ENCODE peak calls at places on chromosomes 6 and 20, in four cellular contexts. I is psoas muscle, L is cardiac muscle cell, F is heart right ventricle. M is an unnamed sample.
A peak's percentile ranks its signal among the peaks of the same experiment; 100 is the strongest.

GRCh38 chr20:49660912-49661311 is 52.8 kb downstream of the B4GALT5 start:
- DNase-seq in I (no peak), L (no peak), F (no peak), M (no peak)

GRCh38 chr20:64228751-64229518 is 26.6 kb upstream of the PCMTD2 start:
- DNase-seq in I (peak; percentile 34), L (no peak), F (no peak), M (no peak)

GRCh38 chr20:16280219-16280618 is 293.0 kb downstream of the KIF16B start:
- DNase-seq in I (no peak), L (no peak), F (no peak), M (peak; percentile 19)

GRCh38 chr6:51299649-51300380 is 481.1 kb downstream of the TFAP2B start:
- DNase-seq in I (no peak), L (no peak), F (no peak), M (no peak)

GRCh38 chr6:38404900-38405556 is 234.7 kb downstream of the BTBD9 start:
- DNase-seq in I (no peak), L (peak; percentile 25), F (no peak), M (no peak)

GRCh38 chr6:113560908-113561307 is 296.2 kb upstream of the MARCKS start:
- DNase-seq in I (no peak), L (peak; percentile 65), F (no peak), M (no peak)

GRCh38 chr6:137849076-137849708 is 17.9 kb upstream of the TNFAIP3 start:
- DNase-seq in I (no peak), L (peak; percentile 49), F (no peak), M (no peak)

GRCh38 chr6:27297857-27298730 is 14.0 kb downstream of the POM121L2 start:
- DNase-seq in I (no peak), L (peak; percentile 52), F (no peak), M (no peak)

GRCh38 chr6:125835221-125835744 is 44.5 kb downstream of the NCOA7 start:
- DNase-seq in I (peak; percentile 47), L (peak; percentile 95), F (no peak), M (peak; percentile 44)

GRCh38 chr6:139329224-139329623 is 37.4 kb upstream of the TXLNB start:
- DNase-seq in I (no peak), L (no peak), F (no peak), M (no peak)

GRCh38 chr6:168528457-168529095 is 87.6 kb downstream of the SMOC2 start:
- DNase-seq in I (no peak), L (peak; percentile 32), F (no peak), M (no peak)

GRCh38 chr6:145486306-145486705 is 249.0 kb downstream of the EPM2A start:
- DNase-seq in I (no peak), L (no peak), F (no peak), M (no peak)

GRCh38 chr20:19975436-19975799 is 41.7 kb upstream of the NAA20 start:
- DNase-seq in I (peak; percentile 60), L (peak; percentile 52), F (peak; percentile 40), M (peak; percentile 53)
- H3K4me1 ChIP-seq in I (peaks cover 73% of the 10 kb centered on the region), L (peaks cover 51% of the 10 kb centered on the region), F (peaks cover 64% of the 10 kb centered on the region), M (peaks cover 19% of the 10 kb centered on the region)

DNA sequence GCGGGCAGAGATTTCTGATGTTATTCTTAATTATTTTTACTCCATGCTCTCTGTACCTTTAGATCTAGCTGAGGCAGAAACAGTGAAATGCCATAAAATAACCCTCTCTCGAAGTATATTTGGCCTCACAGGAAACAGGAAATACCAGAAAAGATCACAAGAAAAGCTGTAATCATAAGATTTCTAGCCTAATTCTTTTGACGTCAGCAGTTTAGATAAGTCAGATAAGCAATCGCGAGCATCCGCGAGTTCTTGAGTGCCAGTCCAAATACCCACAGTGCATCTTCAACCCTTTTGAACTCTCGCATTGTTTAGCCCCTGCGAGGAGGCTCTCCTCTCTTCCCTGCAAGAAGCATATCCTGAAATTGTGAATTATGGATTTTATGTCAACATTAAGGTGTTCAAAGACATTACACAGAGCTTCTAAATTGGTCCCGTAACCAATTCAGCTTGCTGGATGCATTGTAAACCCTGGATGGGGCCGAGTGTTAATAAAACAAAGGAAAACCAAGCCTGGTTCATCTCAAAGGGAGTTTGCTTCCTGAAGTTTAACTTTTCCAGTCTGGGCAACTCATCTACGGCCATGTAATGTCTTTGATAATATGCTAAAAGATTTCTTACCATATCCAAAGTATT is 198.9 kb downstream of the MTFR2 start:
- DNase-seq in I (no peak), L (peak; percentile 82), F (peak; percentile 26), M (no peak)
- H3K4me3 ChIP-seq in I (no peak overlapping the region), L (no peak overlapping the region), F (no peak overlapping the region), M (no peak overlapping the region)

DNA sequence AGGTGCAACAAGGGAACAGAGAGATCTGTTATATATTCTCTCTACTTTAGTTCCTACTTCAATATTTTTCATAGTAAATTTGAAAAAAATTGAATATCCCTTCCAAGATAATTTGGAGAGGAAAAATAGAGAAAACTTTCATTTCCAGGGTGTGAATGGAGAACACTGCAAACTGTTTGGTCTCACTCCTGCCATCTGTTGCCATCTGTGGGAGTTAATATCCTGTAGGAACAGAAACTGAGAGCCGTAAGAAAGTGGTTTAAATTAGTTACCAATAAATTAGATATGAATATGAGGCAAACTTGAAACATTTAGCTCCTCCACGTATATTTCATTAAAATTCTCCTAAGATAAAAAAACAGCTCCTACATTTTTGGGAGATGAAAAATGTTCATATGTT is 4.2 kb downstream of the ZNF337 start:
- DNase-seq in I (no peak), L (no peak), F (no peak), M (no peak)
- TF ChIP-seq CTCF in I (no peak), L (no peak), F (no peak), M (no peak)

DNA sequence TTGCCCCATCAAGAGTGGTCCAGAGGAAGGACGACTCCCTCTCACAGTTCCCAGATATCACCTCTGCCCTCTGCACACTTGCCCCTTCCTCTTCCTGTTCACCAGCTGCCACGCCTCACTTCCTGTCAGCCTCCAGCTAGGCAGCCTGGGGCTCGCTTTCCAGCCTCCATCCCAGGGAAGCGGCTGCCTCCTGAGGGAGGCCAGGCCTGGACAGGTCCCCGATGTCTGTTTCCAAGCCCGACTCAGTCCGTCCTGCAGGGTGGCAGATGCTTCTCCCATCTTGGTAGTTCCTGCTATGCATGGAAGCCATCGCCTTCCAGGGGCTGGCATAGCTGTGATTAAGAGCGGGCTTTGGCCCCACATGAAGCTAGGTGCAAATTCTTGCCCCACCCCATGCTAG is 233.5 kb upstream of the PMEPA1 start:
- DNase-seq in I (no peak), L (no peak), F (no peak), M (no peak)
- H3K4me1 ChIP-seq in I (no peaks in the 10 kb centered on the region), L (no peaks in the 10 kb centered on the region), F (peaks cover 2% of the 10 kb centered on the region), M (peaks cover 2% of the 10 kb centered on the region)

DNA sequence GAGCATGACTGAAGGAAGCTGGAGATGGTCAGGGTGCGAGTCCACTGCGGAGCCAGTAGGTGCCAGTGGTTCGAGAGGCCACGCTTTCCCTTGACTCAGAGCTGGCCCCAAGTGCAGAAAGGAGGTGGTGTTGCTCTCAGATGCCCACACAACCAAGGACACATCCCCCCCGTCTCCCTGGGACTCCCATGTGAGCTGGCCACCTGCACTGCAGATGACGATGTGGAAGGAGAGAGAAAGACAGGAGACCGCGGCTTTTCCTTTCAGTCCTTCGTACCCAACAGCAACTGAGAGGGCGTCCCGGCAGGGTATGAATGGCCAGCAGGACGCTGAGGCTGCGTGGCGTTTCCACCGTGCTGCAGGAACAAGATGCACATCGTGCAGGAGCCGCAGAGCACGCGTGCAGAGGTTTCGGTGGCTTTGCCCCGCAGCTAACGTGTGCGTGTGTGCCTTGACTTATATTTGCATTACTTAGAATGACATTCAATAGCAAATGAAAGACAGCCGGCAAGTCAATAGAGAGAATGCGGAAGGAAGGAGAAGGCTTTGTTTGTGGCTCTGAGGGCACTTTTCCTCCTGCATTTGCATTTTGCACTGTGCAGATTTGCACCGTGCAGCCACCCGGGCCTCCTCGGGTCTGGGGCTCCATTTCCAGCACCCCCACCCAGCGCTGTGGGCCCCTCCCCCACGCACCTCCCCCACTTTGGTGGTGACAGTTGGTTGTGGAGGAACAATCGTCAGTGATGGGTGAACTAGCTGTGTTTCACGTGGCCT is 26.3 kb upstream of the BHLHE23 start:
- DNase-seq in I (peak; percentile 40), L (no peak), F (no peak), M (peak; percentile 21)
- H3K4me3 ChIP-seq in I (no peak overlapping the region), L (no peak overlapping the region), F (no peak overlapping the region), M (no peak overlapping the region)